ENCODE peak calls at places on chromosomes 13 and 19, in four cellular contexts. One of them, this sample, is unnamed. For H3K4me1, the result is how much of the 10 kb centered on the place peaks cover.

GRCh38 chr19:41816761-41817160 is 20.4 kb downstream of the CEACAM3 start:
- DNase-seq in breast epithelium: no peak
- DNase-seq in upper lobe of left lung: no peak
- DNase-seq in GM23338: no peak
- DNase-seq in this sample: no peak

GRCh38 chr19:17680235-17680722 is 7.9 kb downstream of the UNC13A start:
- DNase-seq in upper lobe of left lung: peak
- DNase-seq in breast epithelium: no peak
- DNase-seq in GM23338: peak
- DNase-seq in this sample: no peak

GRCh38 chr13:98761126-98761978 is 8.9 kb upstream of the SLC15A1 start:
- DNase-seq in breast epithelium: no peak
- DNase-seq in upper lobe of left lung: no peak
- DNase-seq in GM23338: no peak
- DNase-seq in this sample: no peak

GRCh38 chr19:13153627-13154240 is 3.5 kb downstream of the IER2 start:
- DNase-seq in GM23338: peak
- DNase-seq in upper lobe of left lung: peak
- DNase-seq in breast epithelium: no peak
- DNase-seq in this sample: no peak

GRCh38 chr19:33868821-33869412 is 72.2 kb downstream of the KCTD15 start:
- DNase-seq in GM23338: peak
- DNase-seq in breast epithelium: peak
- DNase-seq in upper lobe of left lung: peak
- DNase-seq in this sample: peak

GRCh38 chr19:35260694-35261304 is 8.0 kb upstream of the USF2 start:
- DNase-seq in breast epithelium: no peak
- DNase-seq in GM23338: no peak
- DNase-seq in upper lobe of left lung: no peak
- DNase-seq in this sample: no peak

GRCh38 chr19:35601971-35602370 is 10.6 kb upstream of the HAUS5 start:
- DNase-seq in breast epithelium: no peak
- DNase-seq in GM23338: no peak
- DNase-seq in upper lobe of left lung: no peak
- DNase-seq in this sample: no peak

GRCh38 chr13:102461302-102461701 is 59.5 kb upstream of the FGF14 start:
- DNase-seq in breast epithelium: no peak
- DNase-seq in GM23338: no peak
- DNase-seq in upper lobe of left lung: no peak
- DNase-seq in this sample: no peak

GRCh38 chr13:72166102-72166660 is 299.2 kb upstream of the DACH1 start:
- DNase-seq in GM23338: no peak
- DNase-seq in breast epithelium: no peak
- DNase-seq in upper lobe of left lung: no peak
- DNase-seq in this sample: no peak

GRCh38 chr19:15115080-15115479 is 7.9 kb downstream of the SYDE1 start:
- DNase-seq in breast epithelium: no peak
- DNase-seq in upper lobe of left lung: no peak
- DNase-seq in GM23338: no peak
- DNase-seq in this sample: no peak

GRCh38 chr19:44891016-44891882 is at the start of gene TOMM40:
- DNase-seq in GM23338: peak
- DNase-seq in breast epithelium: no peak
- DNase-seq in upper lobe of left lung: no peak
- DNase-seq in this sample: peak

GRCh38 chr19:8161135-8161646 is 11.8 kb upstream of the FBN3 start:
- DNase-seq in GM23338: peak
- DNase-seq in breast epithelium: no peak
- DNase-seq in upper lobe of left lung: no peak
- DNase-seq in this sample: no peak

GRCh38 chr13:64154514-64154913 is 2738.9 kb upstream of the PCDH20 start:
- DNase-seq in GM23338: peak
- DNase-seq in upper lobe of left lung: no peak
- DNase-seq in breast epithelium: no peak
- DNase-seq in this sample: no peak

GRCh38 chr13:112943309-112944125 is 25.5 kb upstream of the MCF2L start:
- DNase-seq in breast epithelium: no peak
- DNase-seq in upper lobe of left lung: peak
- DNase-seq in GM23338: peak
- DNase-seq in this sample: no peak

GRCh38 chr13:36712785-36713184 is 39.0 kb downstream of the SERTM1 start:
- DNase-seq in GM23338: no peak
- DNase-seq in upper lobe of left lung: no peak
- DNase-seq in breast epithelium: no peak
- DNase-seq in this sample: no peak

GRCh38 chr19:29836409-29836825 is 24.6 kb downstream of the CCNE1 start:
- DNase-seq in upper lobe of left lung: no peak
- DNase-seq in breast epithelium: no peak
- DNase-seq in GM23338: no peak
- DNase-seq in this sample: no peak

GRCh38 chr19:55684946-55685681 is 10.1 kb downstream of the EPN1 start:
- DNase-seq in upper lobe of left lung: peak
- DNase-seq in breast epithelium: no peak
- DNase-seq in GM23338: no peak
- DNase-seq in this sample: no peak

GRCh38 chr19:51777570-51778460 is 16.8 kb downstream of the FPR2 start:
- DNase-seq in breast epithelium: no peak
- DNase-seq in GM23338: peak
- DNase-seq in upper lobe of left lung: no peak
- DNase-seq in this sample: peak

GRCh38 chr13:107799001-107799400 is 416.3 kb downstream of the LIG4 start:
- DNase-seq in breast epithelium: no peak
- DNase-seq in upper lobe of left lung: no peak
- DNase-seq in GM23338: no peak
- DNase-seq in this sample: no peak

GRCh38 chr13:112928958-112929777 is 39.8 kb upstream of the MCF2L start:
- DNase-seq in breast epithelium: no peak
- DNase-seq in upper lobe of left lung: peak
- DNase-seq in GM23338: no peak
- DNase-seq in this sample: no peak

GRCh38 chr19:39325778-39326680 is 5.4 kb upstream of the LRFN1 start:
- DNase-seq in breast epithelium: no peak
- DNase-seq in GM23338: peak
- DNase-seq in upper lobe of left lung: no peak
- DNase-seq in this sample: no peak

GRCh38 chr19:13181747-13182388 is 31.7 kb downstream of the IER2 start:
- DNase-seq in GM23338: no peak
- DNase-seq in upper lobe of left lung: no peak
- DNase-seq in breast epithelium: peak
- DNase-seq in this sample: no peak

GRCh38 chr19:36054733-36055686 is at the start of gene WDR62:
- DNase-seq in upper lobe of left lung: peak
- DNase-seq in breast epithelium: peak
- DNase-seq in GM23338: peak
- DNase-seq in this sample: no peak

GRCh38 chr13:43664700-43665191 is 122.0 kb downstream of the ENOX1 start:
- DNase-seq in breast epithelium: no peak
- DNase-seq in GM23338: peak
- DNase-seq in upper lobe of left lung: no peak
- DNase-seq in this sample: no peak

GRCh38 chr19:17579523-17580244 is 24.2 kb downstream of the COLGALT1 start:
- DNase-seq in GM23338: peak
- DNase-seq in upper lobe of left lung: peak
- DNase-seq in breast epithelium: no peak
- DNase-seq in this sample: no peak

GRCh38 chr19:46303702-46304397 is 7.0 kb downstream of the HIF3A start:
- DNase-seq in upper lobe of left lung: peak
- DNase-seq in breast epithelium: peak
- DNase-seq in GM23338: peak
- DNase-seq in this sample: no peak

GRCh38 chr19:18074192-18074591 is 12.5 kb downstream of the IL12RB1 start:
- DNase-seq in upper lobe of left lung: no peak
- DNase-seq in breast epithelium: no peak
- DNase-seq in GM23338: peak
- DNase-seq in this sample: no peak

GRCh38 chr13:77036294-77036693 is 9.3 kb upstream of the FBXL3 start:
- DNase-seq in GM23338: no peak
- DNase-seq in upper lobe of left lung: no peak
- DNase-seq in breast epithelium: no peak
- DNase-seq in this sample: no peak

GRCh38 chr13:23321534-23322241 is 111.8 kb downstream of the SACS start:
- DNase-seq in upper lobe of left lung: no peak
- DNase-seq in breast epithelium: no peak
- DNase-seq in GM23338: no peak
- DNase-seq in this sample: no peak

GRCh38 chr13:50071399-50071798 is 56.2 kb downstream of the KCNRG start:
- DNase-seq in upper lobe of left lung: no peak
- DNase-seq in breast epithelium: no peak
- DNase-seq in GM23338: no peak
- DNase-seq in this sample: no peak

GRCh38 chr13:50065712-50066111 is 50.5 kb downstream of the KCNRG start:
- DNase-seq in upper lobe of left lung: no peak
- DNase-seq in GM23338: no peak
- DNase-seq in breast epithelium: no peak
- DNase-seq in this sample: no peak

GRCh38 chr13:50068508-50068907 is 53.3 kb downstream of the KCNRG start:
- DNase-seq in upper lobe of left lung: no peak
- DNase-seq in breast epithelium: no peak
- DNase-seq in GM23338: no peak
- DNase-seq in this sample: no peak

GRCh38 chr13:50072676-50073075 is 57.4 kb downstream of the KCNRG start:
- DNase-seq in GM23338: no peak
- DNase-seq in upper lobe of left lung: no peak
- DNase-seq in breast epithelium: no peak
- DNase-seq in this sample: no peak

GRCh38 chr13:50069255-50069654 is 54.0 kb downstream of the KCNRG start:
- DNase-seq in breast epithelium: no peak
- DNase-seq in GM23338: no peak
- DNase-seq in upper lobe of left lung: no peak
- DNase-seq in this sample: no peak
- H3K4me1 ChIP-seq in breast epithelium: under half
- H3K4me1 ChIP-seq in GM23338: under half
- H3K4me1 ChIP-seq in upper lobe of left lung: under half
- H3K4me1 ChIP-seq in this sample: under half

DNA sequence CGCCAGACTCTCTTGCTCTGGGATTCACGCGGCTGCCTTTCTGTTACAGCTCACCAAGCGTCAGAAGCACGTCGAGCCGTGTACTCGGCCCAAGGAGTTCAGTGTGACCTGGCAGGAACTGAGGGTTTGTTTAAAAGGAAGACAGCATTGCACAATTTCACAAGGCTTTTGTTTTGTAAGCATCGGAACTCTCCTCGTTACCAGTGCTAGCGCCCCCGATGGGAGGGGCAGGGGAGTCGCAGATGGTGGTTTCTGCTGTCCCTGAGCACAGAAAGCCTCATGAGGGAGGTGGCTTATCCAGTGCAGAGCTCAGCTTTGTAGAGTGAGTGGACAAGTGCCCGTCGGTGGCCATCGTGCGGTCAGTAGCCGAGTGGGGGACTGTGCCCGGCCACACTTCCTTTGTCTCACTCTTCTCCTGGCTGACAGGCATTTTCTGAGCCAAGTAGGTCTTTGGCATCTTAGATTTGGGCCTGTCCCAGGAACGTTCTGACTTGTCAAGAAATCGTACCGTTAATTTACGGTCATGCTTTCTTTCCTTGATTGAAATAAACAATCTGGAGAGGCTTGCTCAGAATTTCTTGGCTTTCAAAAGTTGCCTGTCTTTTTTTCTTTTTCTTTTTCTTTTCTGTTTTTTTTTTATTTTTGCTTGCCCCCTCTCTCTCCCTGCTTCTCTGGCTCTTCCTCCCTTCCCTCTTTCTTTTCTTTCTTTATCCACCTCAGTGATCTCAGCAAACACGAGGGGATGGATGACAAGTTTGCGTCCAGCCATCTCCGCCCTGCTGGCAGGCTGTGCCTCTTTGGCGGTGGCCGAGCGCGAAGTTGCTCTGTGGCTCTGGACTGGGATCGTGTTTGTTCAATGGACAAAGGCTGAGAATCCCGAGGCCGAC is 7.7 kb downstream of the KDM4B start:
- DNase-seq in upper lobe of left lung: peak
- DNase-seq in breast epithelium: peak
- DNase-seq in GM23338: peak
- DNase-seq in this sample: peak
- TF ChIP-seq POLR2AphosphoS5 in upper lobe of left lung: peak
- TF ChIP-seq POLR2AphosphoS5 in breast epithelium: peak
- TF ChIP-seq POLR2AphosphoS5 in GM23338: no peak
- TF ChIP-seq POLR2AphosphoS5 in this sample: peak

GRCh38 chr19:54421521-54421920 is 6.3 kb downstream of the TTYH1 start:
- DNase-seq in GM23338: no peak
- DNase-seq in upper lobe of left lung: no peak
- DNase-seq in breast epithelium: no peak
- DNase-seq in this sample: no peak

GRCh38 chr19:54420068-54420382 is 4.8 kb downstream of the TTYH1 start:
- DNase-seq in breast epithelium: no peak
- DNase-seq in upper lobe of left lung: no peak
- DNase-seq in GM23338: no peak
- DNase-seq in this sample: no peak

GRCh38 chr19:54421169-54421516 is 5.9 kb downstream of the TTYH1 start:
- DNase-seq in upper lobe of left lung: no peak
- DNase-seq in breast epithelium: no peak
- DNase-seq in GM23338: no peak
- DNase-seq in this sample: no peak

GRCh38 chr19:54418930-54419800 is 3.9 kb downstream of the TTYH1 start:
- DNase-seq in GM23338: no peak
- DNase-seq in upper lobe of left lung: no peak
- DNase-seq in breast epithelium: no peak
- DNase-seq in this sample: no peak

DNA sequence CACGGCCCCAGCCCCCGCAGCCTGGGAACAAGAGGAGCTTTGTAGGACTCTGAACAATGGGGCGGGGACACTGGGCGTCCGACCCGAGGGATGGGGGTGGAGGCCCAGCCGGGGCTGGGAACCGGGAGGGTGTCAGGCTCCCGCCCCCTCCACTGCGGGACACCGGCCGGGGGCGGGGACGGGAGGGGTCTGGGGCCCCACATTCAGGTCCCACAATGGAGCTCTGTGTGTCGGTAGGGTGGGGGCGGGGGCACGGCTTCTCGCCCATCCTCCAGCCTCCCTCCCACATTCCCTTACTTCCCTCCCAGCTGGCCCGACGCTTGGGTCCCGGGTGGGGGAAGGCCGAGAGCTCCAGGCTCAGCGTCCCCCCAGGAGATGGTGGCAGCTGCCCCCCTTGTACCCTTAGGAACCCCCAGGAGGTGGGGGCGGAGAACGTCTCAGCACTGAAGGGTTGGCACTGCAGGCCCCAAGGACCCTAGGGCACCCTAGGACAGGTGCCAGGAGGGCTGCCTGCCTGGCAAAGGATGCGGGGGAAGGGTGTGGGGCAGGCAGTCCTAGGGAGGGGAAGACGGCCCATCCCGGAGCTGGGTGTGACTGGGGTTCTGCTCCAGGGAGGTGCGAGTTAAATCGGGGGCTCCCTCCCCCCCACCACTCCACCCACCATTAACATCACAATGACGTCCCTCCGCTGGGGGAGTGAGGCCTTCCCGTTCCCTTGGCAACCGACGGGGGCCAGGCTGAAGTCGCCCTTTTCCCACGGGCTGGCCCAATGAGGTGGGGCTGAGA is 5.3 kb downstream of the TTYH1 start:
- DNase-seq in upper lobe of left lung: peak
- DNase-seq in GM23338: peak
- DNase-seq in breast epithelium: no peak
- DNase-seq in this sample: no peak
- H3K4me1 ChIP-seq in upper lobe of left lung: under half
- H3K4me1 ChIP-seq in GM23338: under half
- H3K4me1 ChIP-seq in breast epithelium: under half
- H3K4me1 ChIP-seq in this sample: under half

GRCh38 chr13:41306271-41307150 is 4.6 kb upstream of the NAA16 start:
- DNase-seq in upper lobe of left lung: no peak
- DNase-seq in breast epithelium: no peak
- DNase-seq in GM23338: no peak
- DNase-seq in this sample: no peak
- TF ChIP-seq POLR2AphosphoS5 in upper lobe of left lung: no peak
- TF ChIP-seq POLR2AphosphoS5 in breast epithelium: no peak
- TF ChIP-seq POLR2AphosphoS5 in GM23338: no peak
- TF ChIP-seq POLR2AphosphoS5 in this sample: no peak

This sample was measured in esophagus muscularis mucosa.